ENCODE peak calls at places on chromosomes 5 and 9, in five cellular contexts. Z is transverse colon, C is WERI-Rb-1, H is HCT116, Q is brain microvascular endothelial cell. R is an unnamed sample.

GRCh38 chr5:104412649-104413240 is 850.2 kb upstream of the NUDT12 start:
- DNase-seq in Z (no peak), C (peak; percentile 48), H (peak; percentile 21), Q (peak; percentile 57), R (no peak)

GRCh38 chr9:134381671-134382505 is 55.6 kb downstream of the RXRA start:
- DNase-seq in Z (peak; percentile 49), C (peak; percentile 24), H (no peak), Q (no peak), R (peak; percentile 69)

GRCh38 chr5:115306011-115306530 is 9.6 kb upstream of the CCDC112 start:
- DNase-seq in Z (peak; percentile 63), C (no peak), H (no peak), Q (no peak), R (no peak)

GRCh38 chr9:89468271-89468960 is 29.5 kb downstream of the SEMA4D start:
- DNase-seq in Z (no peak), C (no peak), H (no peak), Q (no peak), R (no peak)

GRCh38 chr9:125106285-125106893 is 36.9 kb downstream of the SCAI start:
- DNase-seq in Z (no peak), C (no peak), H (no peak), Q (no peak), R (no peak)

GRCh38 chr5:54570923-54571322 is 53.4 kb downstream of the SNX18 start:
- DNase-seq in Z (no peak), C (no peak), H (no peak), Q (no peak), R (no peak)

GRCh38 chr5:38297830-38298608 is 39.7 kb downstream of the EGFLAM start:
- DNase-seq in Z (no peak), C (no peak), H (no peak), Q (no peak), R (no peak)

GRCh38 chr5:132949151-132949550 is 14.3 kb downstream of the AFF4 start:
- DNase-seq in Z (no peak), C (no peak), H (no peak), Q (no peak), R (no peak)

GRCh38 chr9:112233769-112234168 is 58.7 kb upstream of the SUSD1 start:
- DNase-seq in Z (no peak), C (no peak), H (no peak), Q (peak; percentile 88), R (no peak)

GRCh38 chr9:123300554-123300953 is 32.2 kb upstream of the STRBP start:
- DNase-seq in Z (no peak), C (no peak), H (no peak), Q (no peak), R (no peak)

GRCh38 chr5:35876454-35876853 is 19.8 kb downstream of the IL7R start:
- DNase-seq in Z (no peak), C (no peak), H (no peak), Q (no peak), R (no peak)

GRCh38 chr9:94929373-94929764 is 202.9 kb downstream of the AOPEP start:
- DNase-seq in Z (no peak), C (no peak), H (no peak), Q (peak; percentile 80), R (no peak)

GRCh38 chr9:94002316-94003140 is 47.4 kb upstream of the BARX1 start:
- DNase-seq in Z (peak; percentile 16), C (peak; percentile 70), H (no peak), Q (peak; percentile 52), R (peak; percentile 40)

GRCh38 chr9:90502134-90502533 is 140.5 kb downstream of the DIRAS2 start:
- DNase-seq in Z (no peak), C (no peak), H (no peak), Q (no peak), R (no peak)

GRCh38 chr5:102532126-102532525 is 33.3 kb upstream of the SLCO6A1 start:
- DNase-seq in Z (no peak), C (no peak), H (no peak), Q (peak; percentile 84), R (no peak)

GRCh38 chr9:121498150-121498486 is 1.5 kb downstream of the GGTA1 start:
- DNase-seq in Z (peak; percentile 49), C (peak; percentile 89), H (peak; percentile 77), Q (peak; percentile 81), R (peak; percentile 52)
- H3K27ac ChIP-seq in Z (peak overlapping the region; percentile 31), C (no peak overlapping the region), H (no peak overlapping the region), Q (no peak overlapping the region), R (no peak overlapping the region)

GRCh38 chr9:121272401-121272948 is 4.5 kb downstream of the GSN start:
- DNase-seq in Z (no peak), C (no peak), H (no peak), Q (no peak), R (no peak)
- H3K4me3 ChIP-seq in Z (no peak overlapping the region), C (no peak overlapping the region), H (no peak overlapping the region), Q (no peak overlapping the region), R (no peak overlapping the region)

DNA sequence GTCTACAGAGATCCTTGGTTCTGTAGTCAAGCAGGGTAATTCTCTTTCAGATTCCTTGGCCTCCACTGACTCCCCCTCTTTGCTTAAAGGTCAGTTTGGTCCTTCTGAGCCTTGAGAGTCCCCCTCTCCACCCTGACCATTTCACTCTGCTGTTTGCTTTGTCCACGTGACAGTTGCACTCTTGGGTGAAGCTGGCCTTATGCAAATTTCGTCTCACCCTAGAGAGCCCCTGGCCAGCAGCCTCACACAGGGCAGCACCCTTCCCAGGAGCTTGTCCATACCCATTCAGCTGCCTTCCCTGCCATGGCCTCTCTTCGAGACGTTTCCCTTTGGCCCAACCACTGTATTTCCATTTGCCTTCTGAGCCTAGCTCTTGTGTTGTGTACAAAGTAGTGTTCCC is 63.7 kb downstream of the PRKACG start:
- DNase-seq in Z (no peak), C (no peak), H (no peak), Q (no peak), R (no peak)
- H3K27ac ChIP-seq in Z (no peak overlapping the region), C (no peak overlapping the region), H (no peak overlapping the region), Q (no peak overlapping the region), R (no peak overlapping the region)

GRCh38 chr9:87141124-87141523 is 193.8 kb upstream of the GAS1 start:
- DNase-seq in Z (no peak), C (no peak), H (no peak), Q (no peak), R (no peak)
- H3K4me3 ChIP-seq in Z (no peak overlapping the region), C (no peak overlapping the region), H (no peak overlapping the region), Q (no peak overlapping the region), R (no peak overlapping the region)

DNA sequence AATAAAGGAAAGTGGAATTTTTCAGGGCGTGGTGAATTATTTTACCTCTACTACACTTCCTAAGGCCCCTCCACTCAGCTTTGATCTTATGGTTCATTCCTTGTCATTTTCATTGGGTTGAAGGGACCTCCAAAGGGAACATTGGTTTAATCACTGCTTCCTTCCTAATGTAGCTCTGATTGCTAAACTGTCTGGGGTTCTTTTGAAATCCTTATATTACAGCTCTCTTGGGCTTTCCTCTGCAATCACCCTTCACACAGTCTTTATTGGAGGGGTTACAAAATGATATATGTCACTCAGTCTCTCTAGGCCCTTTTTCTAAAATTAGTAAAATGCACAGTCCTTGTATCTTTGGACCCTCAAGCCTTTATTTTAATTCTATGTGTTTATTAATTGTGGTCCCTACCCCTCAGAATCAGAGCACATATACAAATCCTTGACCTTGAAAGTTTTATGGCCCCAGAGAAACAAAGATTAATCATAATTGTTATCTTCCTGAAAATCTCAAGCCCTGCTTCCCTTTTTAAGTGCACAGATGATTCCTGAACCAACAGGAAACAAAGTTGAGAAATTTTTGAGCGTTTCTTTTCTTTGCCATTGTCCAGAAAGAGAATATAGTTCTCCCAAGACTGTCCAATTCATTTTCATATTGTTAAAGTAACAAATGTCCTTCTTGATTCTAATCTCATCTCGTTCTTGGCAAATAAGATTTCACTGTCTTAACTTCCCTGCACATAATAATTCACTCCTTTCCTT is 330.0 kb downstream of the ARRDC3 start:
- DNase-seq in Z (no peak), C (no peak), H (no peak), Q (no peak), R (no peak)
- H3K27ac ChIP-seq in Z (no peak overlapping the region), C (no peak overlapping the region), H (no peak overlapping the region), Q (no peak overlapping the region), R (no peak overlapping the region)

DNA sequence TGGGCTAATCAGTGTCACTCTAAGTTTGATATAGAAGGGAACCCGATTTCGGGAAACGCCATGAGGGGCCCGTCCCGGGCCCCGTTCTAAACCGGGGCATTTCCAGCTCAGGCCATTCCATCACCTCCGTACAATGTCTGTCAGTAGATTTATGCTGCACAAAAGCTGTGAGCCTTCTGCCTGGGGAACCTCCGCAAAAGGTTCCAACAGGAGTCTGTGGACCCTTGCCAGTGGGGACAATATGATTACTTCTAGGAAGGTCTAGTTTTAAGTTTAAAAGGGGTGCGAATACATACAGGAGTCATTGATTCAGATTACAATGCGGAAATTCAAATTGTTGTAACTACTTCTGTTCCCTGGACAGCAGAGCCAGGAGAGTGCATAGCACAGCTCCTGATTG is 57.6 kb downstream of the RAPGEF1 start:
- DNase-seq in Z (no peak), C (no peak), H (no peak), Q (no peak), R (no peak)
- H3K4me3 ChIP-seq in Z (no peak overlapping the region), C (peak overlapping the region; percentile 20), H (no peak overlapping the region), Q (no peak overlapping the region), R (no peak overlapping the region)

GRCh38 chr5:1516615-1517601 is 6.9 kb downstream of the LPCAT1 start:
- DNase-seq in Z (peak; percentile 8), C (peak; percentile 10), H (no peak), Q (peak; percentile 29), R (no peak)
- H3K27ac ChIP-seq in Z (no peak overlapping the region), C (no peak overlapping the region), H (peak overlapping the region; percentile 63), Q (no peak overlapping the region), R (no peak overlapping the region)

GRCh38 chr9:121744002-121744686 is 92.7 kb downstream of the DAB2IP start:
- DNase-seq in Z (peak; percentile 75), C (peak; percentile 80), H (no peak), Q (peak; percentile 34), R (peak; percentile 82)
- H3K4me3 ChIP-seq in Z (peak overlapping the region; percentile 63), C (no peak overlapping the region), H (peak overlapping the region; percentile 39), Q (peak overlapping the region; percentile 66), R (peak overlapping the region; percentile 41)